ENCODE peak calls at places on chromosomes 3 and 15, in ten cellular contexts. One of them, this sample, is unnamed.

GRCh38 chr3:64074091-64074490 is 50.8 kb upstream of the PSMD6 start:
- DNase-seq in AG09319: no peak
- DNase-seq in stimulated activated CD4-positive, alpha-beta T cell treated with anti-CD3 and anti-CD28 coated beads, Interleukin-15, amount 100 ng/mL, for 1 hour: no peak
- DNase-seq in AG04450: peak; percentile 38
- DNase-seq in nephron progenitor cell: no peak
- DNase-seq in NCI-H1105: no peak
- DNase-seq in GM10248: no peak
- DNase-seq in psoas muscle: no peak
- DNase-seq in endothelial cell: no peak
- DNase-seq in stimulated activated CD8-positive, alpha-beta memory T cell treated with anti-CD3 and anti-CD28 coated beads, Interleukin-4, amount 100 ng/mL, for 24 hours: no peak
- DNase-seq in this sample: peak; percentile 58

GRCh38 chr3:157089455-157090221 is 70.3 kb downstream of the CCNL1 start:
- DNase-seq in AG09319: no peak
- DNase-seq in stimulated activated CD4-positive, alpha-beta T cell treated with anti-CD3 and anti-CD28 coated beads, Interleukin-15, amount 100 ng/mL, for 1 hour: no peak
- DNase-seq in AG04450: no peak
- DNase-seq in nephron progenitor cell: no peak
- DNase-seq in NCI-H1105: no peak
- DNase-seq in GM10248: peak; percentile 34
- DNase-seq in psoas muscle: no peak
- DNase-seq in endothelial cell: peak; percentile 33
- DNase-seq in stimulated activated CD8-positive, alpha-beta memory T cell treated with anti-CD3 and anti-CD28 coated beads, Interleukin-4, amount 100 ng/mL, for 24 hours: no peak
- DNase-seq in this sample: no peak

GRCh38 chr15:77507151-77507847 is 86.6 kb downstream of the HMG20A start:
- DNase-seq in AG09319: no peak
- DNase-seq in stimulated activated CD4-positive, alpha-beta T cell treated with anti-CD3 and anti-CD28 coated beads, Interleukin-15, amount 100 ng/mL, for 1 hour: no peak
- DNase-seq in AG04450: no peak
- DNase-seq in nephron progenitor cell: no peak
- DNase-seq in NCI-H1105: no peak
- DNase-seq in GM10248: no peak
- DNase-seq in psoas muscle: peak; percentile 79
- DNase-seq in endothelial cell: no peak
- DNase-seq in stimulated activated CD8-positive, alpha-beta memory T cell treated with anti-CD3 and anti-CD28 coated beads, Interleukin-4, amount 100 ng/mL, for 24 hours: no peak
- DNase-seq in this sample: no peak

GRCh38 chr15:100463515-100463914 is 65.2 kb downstream of the CERS3 start:
- DNase-seq in AG09319: no peak
- DNase-seq in stimulated activated CD4-positive, alpha-beta T cell treated with anti-CD3 and anti-CD28 coated beads, Interleukin-15, amount 100 ng/mL, for 1 hour: no peak
- DNase-seq in AG04450: no peak
- DNase-seq in nephron progenitor cell: no peak
- DNase-seq in NCI-H1105: no peak
- DNase-seq in GM10248: no peak
- DNase-seq in psoas muscle: no peak
- DNase-seq in endothelial cell: no peak
- DNase-seq in stimulated activated CD8-positive, alpha-beta memory T cell treated with anti-CD3 and anti-CD28 coated beads, Interleukin-4, amount 100 ng/mL, for 24 hours: no peak
- DNase-seq in this sample: no peak

GRCh38 chr15:39209548-39210211 is 371.2 kb upstream of the THBS1 start:
- DNase-seq in AG09319: no peak
- DNase-seq in stimulated activated CD4-positive, alpha-beta T cell treated with anti-CD3 and anti-CD28 coated beads, Interleukin-15, amount 100 ng/mL, for 1 hour: no peak
- DNase-seq in AG04450: no peak
- DNase-seq in nephron progenitor cell: no peak
- DNase-seq in NCI-H1105: no peak
- DNase-seq in GM10248: no peak
- DNase-seq in psoas muscle: no peak
- DNase-seq in endothelial cell: no peak
- DNase-seq in stimulated activated CD8-positive, alpha-beta memory T cell treated with anti-CD3 and anti-CD28 coated beads, Interleukin-4, amount 100 ng/mL, for 24 hours: no peak
- DNase-seq in this sample: no peak

GRCh38 chr3:141076821-141077571 is 25.8 kb downstream of the SPSB4 start:
- DNase-seq in AG09319: no peak
- DNase-seq in stimulated activated CD4-positive, alpha-beta T cell treated with anti-CD3 and anti-CD28 coated beads, Interleukin-15, amount 100 ng/mL, for 1 hour: no peak
- DNase-seq in AG04450: no peak
- DNase-seq in nephron progenitor cell: peak; percentile 81
- DNase-seq in NCI-H1105: peak; percentile 86
- DNase-seq in GM10248: no peak
- DNase-seq in psoas muscle: peak; percentile 69
- DNase-seq in endothelial cell: no peak
- DNase-seq in stimulated activated CD8-positive, alpha-beta memory T cell treated with anti-CD3 and anti-CD28 coated beads, Interleukin-4, amount 100 ng/mL, for 24 hours: no peak
- DNase-seq in this sample: peak; percentile 73

GRCh38 chr15:20358781-20359414 is 182.7 kb downstream of the GOLGA6L6 start:
- DNase-seq in AG09319: no peak
- DNase-seq in stimulated activated CD4-positive, alpha-beta T cell treated with anti-CD3 and anti-CD28 coated beads, Interleukin-15, amount 100 ng/mL, for 1 hour: no peak
- DNase-seq in AG04450: no peak
- DNase-seq in nephron progenitor cell: no peak
- DNase-seq in NCI-H1105: no peak
- DNase-seq in GM10248: no peak
- DNase-seq in psoas muscle: no peak
- DNase-seq in endothelial cell: no peak
- DNase-seq in stimulated activated CD8-positive, alpha-beta memory T cell treated with anti-CD3 and anti-CD28 coated beads, Interleukin-4, amount 100 ng/mL, for 24 hours: no peak
- DNase-seq in this sample: no peak

GRCh38 chr3:55066406-55067128 is 138.7 kb upstream of the LRTM1 start:
- DNase-seq in AG09319: no peak
- DNase-seq in stimulated activated CD4-positive, alpha-beta T cell treated with anti-CD3 and anti-CD28 coated beads, Interleukin-15, amount 100 ng/mL, for 1 hour: no peak
- DNase-seq in AG04450: no peak
- DNase-seq in nephron progenitor cell: no peak
- DNase-seq in NCI-H1105: no peak
- DNase-seq in GM10248: no peak
- DNase-seq in psoas muscle: no peak
- DNase-seq in endothelial cell: no peak
- DNase-seq in stimulated activated CD8-positive, alpha-beta memory T cell treated with anti-CD3 and anti-CD28 coated beads, Interleukin-4, amount 100 ng/mL, for 24 hours: no peak
- DNase-seq in this sample: no peak

GRCh38 chr3:15368561-15369135 is 36.3 kb upstream of the SH3BP5 start:
- DNase-seq in AG09319: no peak
- DNase-seq in stimulated activated CD4-positive, alpha-beta T cell treated with anti-CD3 and anti-CD28 coated beads, Interleukin-15, amount 100 ng/mL, for 1 hour: no peak
- DNase-seq in AG04450: no peak
- DNase-seq in nephron progenitor cell: no peak
- DNase-seq in NCI-H1105: no peak
- DNase-seq in GM10248: no peak
- DNase-seq in psoas muscle: no peak
- DNase-seq in endothelial cell: no peak
- DNase-seq in stimulated activated CD8-positive, alpha-beta memory T cell treated with anti-CD3 and anti-CD28 coated beads, Interleukin-4, amount 100 ng/mL, for 24 hours: no peak
- DNase-seq in this sample: no peak